ENCODE peak calls at places on chromosomes 2 and 18, in four cellular contexts. One of them, this sample, is unnamed.

GRCh38 chr2:216620806-216621205 is 12.4 kb upstream of the IGFBP2 start:
- DNase-seq in mesenchymal stem cell: no peak
- DNase-seq in cardiac muscle cell: no peak
- DNase-seq in uterus: no peak
- DNase-seq in this sample: no peak

GRCh38 chr2:218734190-218734975 is 23.7 kb downstream of the TTLL4 start:
- DNase-seq in mesenchymal stem cell: peak; percentile 25
- DNase-seq in cardiac muscle cell: no peak
- DNase-seq in uterus: no peak
- DNase-seq in this sample: no peak

GRCh38 chr2:3483227-3483985 is 35.9 kb downstream of the ADI1 start:
- DNase-seq in mesenchymal stem cell: no peak
- DNase-seq in cardiac muscle cell: peak; percentile 30
- DNase-seq in uterus: peak; percentile 49
- DNase-seq in this sample: peak; percentile 91

GRCh38 chr2:240300261-240300821 is 135.1 kb upstream of the GPC1 start:
- DNase-seq in mesenchymal stem cell: no peak
- DNase-seq in cardiac muscle cell: no peak
- DNase-seq in uterus: no peak
- DNase-seq in this sample: no peak

GRCh38 chr18:65938592-65939372 is 188.0 kb downstream of the CDH7 start:
- DNase-seq in mesenchymal stem cell: peak; percentile 18
- DNase-seq in cardiac muscle cell: peak; percentile 32
- DNase-seq in uterus: no peak
- DNase-seq in this sample: no peak

GRCh38 chr18:48934708-48935432 is 15.9 kb downstream of the SMAD7 start:
- DNase-seq in mesenchymal stem cell: peak; percentile 35
- DNase-seq in cardiac muscle cell: peak; percentile 58
- DNase-seq in uterus: no peak
- DNase-seq in this sample: peak; percentile 87

GRCh38 chr2:86337235-86338099 is at the start of gene REEP1:
- DNase-seq in mesenchymal stem cell: peak; percentile 3
- DNase-seq in cardiac muscle cell: peak; percentile 88
- DNase-seq in uterus: no peak
- DNase-seq in this sample: peak; percentile 66

GRCh38 chr2:170481201-170481600 is 233.9 kb upstream of the SP5 start:
- DNase-seq in mesenchymal stem cell: no peak
- DNase-seq in cardiac muscle cell: no peak
- DNase-seq in uterus: no peak
- DNase-seq in this sample: no peak

GRCh38 chr2:233761040-233761769 is 1.1 kb downstream of the UGT1A1 start:
- DNase-seq in mesenchymal stem cell: no peak
- DNase-seq in cardiac muscle cell: no peak
- DNase-seq in uterus: no peak
- DNase-seq in this sample: no peak

GRCh38 chr2:67338601-67339233 is 58.4 kb upstream of the ETAA1 start:
- DNase-seq in mesenchymal stem cell: no peak
- DNase-seq in cardiac muscle cell: no peak
- DNase-seq in uterus: no peak
- DNase-seq in this sample: no peak

GRCh38 chr2:219178377-219179175 is 501 bp downstream of the RETREG2 start:
- DNase-seq in mesenchymal stem cell: peak; percentile 49
- DNase-seq in cardiac muscle cell: peak; percentile 69
- DNase-seq in uterus: peak; percentile 49
- DNase-seq in this sample: peak; percentile 60

GRCh38 chr2:70499253-70499652 is 54.4 kb downstream of the TGFA start:
- DNase-seq in mesenchymal stem cell: no peak
- DNase-seq in cardiac muscle cell: no peak
- DNase-seq in uterus: no peak
- DNase-seq in this sample: no peak

GRCh38 chr2:41510108-41510507 is 537.7 kb upstream of the PKDCC start:
- DNase-seq in mesenchymal stem cell: no peak
- DNase-seq in cardiac muscle cell: no peak
- DNase-seq in uterus: no peak
- DNase-seq in this sample: no peak

GRCh38 chr2:120901213-120901612 is 165.5 kb downstream of the GLI2 start:
- DNase-seq in mesenchymal stem cell: peak; percentile 41
- DNase-seq in cardiac muscle cell: no peak
- DNase-seq in uterus: no peak
- DNase-seq in this sample: no peak

GRCh38 chr2:195813401-195813800 is 156.4 kb downstream of the SLC39A10 start:
- DNase-seq in mesenchymal stem cell: no peak
- DNase-seq in cardiac muscle cell: no peak
- DNase-seq in uterus: no peak
- DNase-seq in this sample: no peak

GRCh38 chr2:221166283-221166682 is 405.8 kb downstream of the EPHA4 start:
- DNase-seq in mesenchymal stem cell: peak; percentile 5
- DNase-seq in cardiac muscle cell: peak; percentile 82
- DNase-seq in uterus: no peak
- DNase-seq in this sample: no peak

GRCh38 chr2:11121099-11121822 is 34.0 kb upstream of the SLC66A3 start:
- DNase-seq in mesenchymal stem cell: peak; percentile 50
- DNase-seq in cardiac muscle cell: no peak
- DNase-seq in uterus: no peak
- DNase-seq in this sample: no peak

GRCh38 chr2:204012081-204012653 is 75.6 kb downstream of the ICOS start:
- DNase-seq in mesenchymal stem cell: no peak
- DNase-seq in cardiac muscle cell: no peak
- DNase-seq in uterus: no peak
- DNase-seq in this sample: no peak

GRCh38 chr2:220847006-220847405 is 725.1 kb downstream of the EPHA4 start:
- DNase-seq in mesenchymal stem cell: no peak
- DNase-seq in cardiac muscle cell: no peak
- DNase-seq in uterus: no peak
- DNase-seq in this sample: no peak

GRCh38 chr2:165743442-165743841 is 50.6 kb downstream of the GALNT3 start:
- DNase-seq in mesenchymal stem cell: no peak
- DNase-seq in cardiac muscle cell: no peak
- DNase-seq in uterus: no peak
- DNase-seq in this sample: no peak

GRCh38 chr2:221205103-221205502 is 367.0 kb downstream of the EPHA4 start:
- DNase-seq in mesenchymal stem cell: no peak
- DNase-seq in cardiac muscle cell: no peak
- DNase-seq in uterus: no peak
- DNase-seq in this sample: no peak

GRCh38 chr18:9763876-9764605 is 55.9 kb downstream of the RAB31 start:
- DNase-seq in mesenchymal stem cell: no peak
- DNase-seq in cardiac muscle cell: no peak
- DNase-seq in uterus: no peak
- DNase-seq in this sample: no peak

GRCh38 chr18:7576685-7577084 is 9.6 kb downstream of the PTPRM start:
- DNase-seq in mesenchymal stem cell: peak; percentile 37
- DNase-seq in cardiac muscle cell: no peak
- DNase-seq in uterus: no peak
- DNase-seq in this sample: no peak

GRCh38 chr18:27653247-27653646 is 468.1 kb upstream of the CHST9 start:
- DNase-seq in mesenchymal stem cell: no peak
- DNase-seq in cardiac muscle cell: no peak
- DNase-seq in uterus: no peak
- DNase-seq in this sample: no peak

GRCh38 chr2:37851428-37851827 is 73.7 kb upstream of the RMDN2 start:
- DNase-seq in mesenchymal stem cell: no peak
- DNase-seq in cardiac muscle cell: no peak
- DNase-seq in uterus: no peak
- DNase-seq in this sample: no peak

GRCh38 chr2:44935854-44936185 is 5.7 kb upstream of the SIX3 start:
- DNase-seq in mesenchymal stem cell: no peak
- DNase-seq in cardiac muscle cell: no peak
- DNase-seq in uterus: no peak
- DNase-seq in this sample: no peak

GRCh38 chr2:163779970-163780597 is 44.3 kb upstream of the FIGN start:
- DNase-seq in mesenchymal stem cell: no peak
- DNase-seq in cardiac muscle cell: no peak
- DNase-seq in uterus: no peak
- DNase-seq in this sample: no peak

GRCh38 chr18:48817021-48817461 is 133.7 kb downstream of the SMAD7 start:
- DNase-seq in mesenchymal stem cell: no peak
- DNase-seq in cardiac muscle cell: no peak
- DNase-seq in uterus: peak; percentile 3
- DNase-seq in this sample: peak; percentile 48

GRCh38 chr18:70366670-70367069 is 77.8 kb downstream of the SOCS6 start:
- DNase-seq in mesenchymal stem cell: no peak
- DNase-seq in cardiac muscle cell: no peak
- DNase-seq in uterus: no peak
- DNase-seq in this sample: no peak
- H3K27ac ChIP-seq in mesenchymal stem cell: no peak overlapping the region
- H3K27ac ChIP-seq in cardiac muscle cell: no peak overlapping the region
- H3K27ac ChIP-seq in uterus: no peak overlapping the region
- H3K27ac ChIP-seq in this sample: no peak overlapping the region

GRCh38 chr2:169360984-169361705 is 1.2 kb downstream of the LRP2 start:
- DNase-seq in mesenchymal stem cell: peak; percentile 10
- DNase-seq in cardiac muscle cell: peak; percentile 29
- DNase-seq in uterus: no peak
- DNase-seq in this sample: no peak
- H3K4me3 ChIP-seq in mesenchymal stem cell: no peak overlapping the region
- H3K4me3 ChIP-seq in cardiac muscle cell: peak overlapping the region; percentile 51
- H3K4me3 ChIP-seq in uterus: peak overlapping the region; percentile 42
- H3K4me3 ChIP-seq in this sample: peak overlapping the region; percentile 59

GRCh38 chr2:173943139-173943538 is 22.0 kb downstream of the SP3 start:
- DNase-seq in mesenchymal stem cell: no peak
- DNase-seq in cardiac muscle cell: no peak
- DNase-seq in uterus: no peak
- DNase-seq in this sample: no peak

GRCh38 chr2:173940208-173941020 is 24.8 kb downstream of the SP3 start:
- DNase-seq in mesenchymal stem cell: no peak
- DNase-seq in cardiac muscle cell: no peak
- DNase-seq in uterus: no peak
- DNase-seq in this sample: no peak

GRCh38 chr2:173938700-173939384 is 26.3 kb downstream of the SP3 start:
- DNase-seq in mesenchymal stem cell: no peak
- DNase-seq in cardiac muscle cell: no peak
- DNase-seq in uterus: no peak
- DNase-seq in this sample: no peak

GRCh38 chr2:173943738-173944137 is 21.4 kb downstream of the SP3 start:
- DNase-seq in mesenchymal stem cell: no peak
- DNase-seq in cardiac muscle cell: no peak
- DNase-seq in uterus: no peak
- DNase-seq in this sample: no peak

DNA sequence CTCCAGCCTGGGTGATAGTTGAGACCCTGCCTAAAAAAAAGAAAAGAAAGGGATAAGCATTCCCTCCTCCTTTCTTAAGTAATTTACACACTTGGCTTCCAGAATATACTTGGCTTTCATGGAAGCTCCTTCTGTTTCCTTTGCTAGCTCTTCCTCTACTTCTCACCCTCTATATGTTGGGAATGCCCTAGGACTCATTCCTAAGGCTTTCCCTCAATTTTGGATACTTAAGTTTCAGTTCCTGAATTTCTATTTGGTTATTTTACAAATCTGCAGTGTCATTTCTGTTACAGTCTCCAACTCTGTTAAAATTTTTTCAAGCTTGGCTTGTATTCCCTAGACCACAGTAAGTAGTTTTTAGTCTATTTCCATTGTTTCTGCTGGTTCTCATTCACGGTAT is 23.6 kb downstream of the SP3 start:
- DNase-seq in mesenchymal stem cell: no peak
- DNase-seq in cardiac muscle cell: no peak
- DNase-seq in uterus: no peak
- DNase-seq in this sample: no peak
- H3K4me1 ChIP-seq in mesenchymal stem cell: peaks cover 8% of the 10 kb centered on the region
- H3K4me1 ChIP-seq in cardiac muscle cell: peaks cover 13% of the 10 kb centered on the region
- H3K4me1 ChIP-seq in uterus: no peaks in the 10 kb centered on the region
- H3K4me1 ChIP-seq in this sample: peaks cover 6% of the 10 kb centered on the region

DNA sequence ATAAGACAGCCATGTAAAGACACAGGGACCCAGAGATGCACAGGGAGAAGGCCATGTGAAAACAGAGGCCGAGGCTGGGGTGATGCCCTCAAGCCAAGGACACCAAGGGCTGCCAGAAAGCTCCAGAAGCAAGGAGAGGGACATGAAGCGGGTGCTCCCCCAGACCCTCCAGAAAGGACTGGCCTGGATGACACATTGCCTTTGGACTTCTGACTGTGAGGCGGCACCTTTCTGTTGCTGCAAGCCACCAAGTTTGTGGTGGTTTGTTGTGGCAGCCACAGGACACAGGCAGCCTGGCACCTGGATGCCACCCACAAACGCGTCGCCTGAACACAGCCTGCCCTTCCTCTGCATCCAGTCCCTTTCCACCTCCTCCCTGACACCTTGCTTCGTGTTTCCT is 67.1 kb downstream of the RHOB start:
- DNase-seq in mesenchymal stem cell: no peak
- DNase-seq in cardiac muscle cell: no peak
- DNase-seq in uterus: no peak
- DNase-seq in this sample: no peak
- H3K27ac ChIP-seq in mesenchymal stem cell: no peak overlapping the region
- H3K27ac ChIP-seq in cardiac muscle cell: no peak overlapping the region
- H3K27ac ChIP-seq in uterus: no peak overlapping the region
- H3K27ac ChIP-seq in this sample: no peak overlapping the region

GRCh38 chr2:109611467-109612095 is 2.2 kb downstream of the SEPTIN10 start:
- DNase-seq in mesenchymal stem cell: peak; percentile 62
- DNase-seq in cardiac muscle cell: no peak
- DNase-seq in uterus: no peak
- DNase-seq in this sample: no peak

GRCh38 chr2:109612991-109613921 is 510 bp downstream of the SEPTIN10 start:
- DNase-seq in mesenchymal stem cell: peak; percentile 67
- DNase-seq in cardiac muscle cell: peak; percentile 62
- DNase-seq in uterus: peak; percentile 71
- DNase-seq in this sample: peak; percentile 92

GRCh38 chr2:109613922-109614714 is at the start of the genes SEPTIN10 and SOWAHC:
- DNase-seq in mesenchymal stem cell: peak; percentile 99
- DNase-seq in cardiac muscle cell: peak; percentile 99
- DNase-seq in uterus: peak; percentile 96
- DNase-seq in this sample: peak; percentile 99

GRCh38 chr2:109607766-109608165 is 6.0 kb downstream of the SEPTIN10 start:
- DNase-seq in mesenchymal stem cell: peak; percentile 48
- DNase-seq in cardiac muscle cell: no peak
- DNase-seq in uterus: no peak
- DNase-seq in this sample: no peak

GRCh38 chr2:109609352-109610024 is 4.3 kb downstream of the SEPTIN10 start:
- DNase-seq in mesenchymal stem cell: peak; percentile 85
- DNase-seq in cardiac muscle cell: no peak
- DNase-seq in uterus: no peak
- DNase-seq in this sample: peak; percentile 59
- H3K4me3 ChIP-seq in mesenchymal stem cell: no peak overlapping the region
- H3K4me3 ChIP-seq in cardiac muscle cell: no peak overlapping the region
- H3K4me3 ChIP-seq in uterus: no peak overlapping the region
- H3K4me3 ChIP-seq in this sample: peak overlapping the region; percentile 21

DNA sequence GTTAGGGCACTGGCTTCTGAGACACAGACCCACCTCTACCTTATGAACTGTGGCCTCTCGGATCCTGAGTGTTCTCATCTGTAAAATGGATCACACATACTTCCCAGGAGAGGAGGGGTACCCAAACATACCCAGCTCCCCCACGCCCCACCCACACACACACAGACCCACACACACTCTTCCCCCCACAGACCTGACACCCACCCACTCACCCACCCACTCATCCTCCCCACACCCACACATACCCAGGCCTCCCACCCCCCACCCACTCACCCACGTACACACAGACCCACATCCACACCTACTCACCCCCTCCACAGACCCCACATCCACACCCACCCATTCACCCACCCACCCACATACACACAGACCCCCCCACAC is 24.3 kb upstream of the SEMA4C start:
- DNase-seq in mesenchymal stem cell: no peak
- DNase-seq in cardiac muscle cell: no peak
- DNase-seq in uterus: no peak
- DNase-seq in this sample: no peak
- H3K4me1 ChIP-seq in mesenchymal stem cell: peaks cover 18% of the 10 kb centered on the region
- H3K4me1 ChIP-seq in cardiac muscle cell: peaks cover 18% of the 10 kb centered on the region
- H3K4me1 ChIP-seq in uterus: no peaks in the 10 kb centered on the region
- H3K4me1 ChIP-seq in this sample: peaks cover 10% of the 10 kb centered on the region

This sample was measured in right cardiac atrium.